ENCODE peak calls at places on chromosomes 2 and 18, in six cellular contexts. One of them, this sample, is unnamed.

GRCh38 chr2:62409442-62409841 is 96.6 kb downstream of the TMEM17 start:
- DNase-seq in colonic mucosa: no peak
- DNase-seq in stomach: no peak
- DNase-seq in cardiac muscle cell: no peak
- DNase-seq in neural progenitor cell: no peak
- DNase-seq in keratinocyte: no peak
- DNase-seq in this sample: no peak

GRCh38 chr2:26846334-26846863 is 1.5 kb upstream of the DPYSL5 start:
- DNase-seq in cardiac muscle cell: peak; percentile 91
- DNase-seq in colonic mucosa: peak; percentile 48
- DNase-seq in stomach: peak; percentile 67
- DNase-seq in neural progenitor cell: peak; percentile 95
- DNase-seq in keratinocyte: no peak
- DNase-seq in this sample: peak; percentile 62

GRCh38 chr2:43484323-43484930 is 111.4 kb downstream of the THADA start:
- DNase-seq in colonic mucosa: no peak
- DNase-seq in cardiac muscle cell: peak; percentile 81
- DNase-seq in keratinocyte: no peak
- DNase-seq in neural progenitor cell: peak; percentile 82
- DNase-seq in stomach: no peak
- DNase-seq in this sample: no peak

GRCh38 chr2:70901235-70902066 is 34.2 kb upstream of the ATP6V1B1 start:
- DNase-seq in keratinocyte: no peak
- DNase-seq in colonic mucosa: no peak
- DNase-seq in stomach: no peak
- DNase-seq in neural progenitor cell: peak; percentile 76
- DNase-seq in cardiac muscle cell: no peak
- DNase-seq in this sample: no peak

GRCh38 chr18:21450913-21451312 is 149.6 kb downstream of the ESCO1 start:
- DNase-seq in neural progenitor cell: no peak
- DNase-seq in stomach: no peak
- DNase-seq in cardiac muscle cell: no peak
- DNase-seq in keratinocyte: no peak
- DNase-seq in colonic mucosa: no peak
- DNase-seq in this sample: no peak

GRCh38 chr18:72867721-72868665 is at the start of gene NETO1:
- DNase-seq in cardiac muscle cell: peak; percentile 54
- DNase-seq in keratinocyte: no peak
- DNase-seq in stomach: no peak
- DNase-seq in colonic mucosa: no peak
- DNase-seq in neural progenitor cell: peak; percentile 69
- DNase-seq in this sample: no peak

GRCh38 chr18:3463052-3463451 is 13.1 kb downstream of the TGIF1 start:
- DNase-seq in keratinocyte: no peak
- DNase-seq in colonic mucosa: no peak
- DNase-seq in neural progenitor cell: no peak
- DNase-seq in cardiac muscle cell: no peak
- DNase-seq in stomach: no peak
- DNase-seq in this sample: no peak

GRCh38 chr2:8714283-8714682 is 32.4 kb downstream of the ID2 start:
- DNase-seq in cardiac muscle cell: no peak
- DNase-seq in stomach: no peak
- DNase-seq in keratinocyte: no peak
- DNase-seq in colonic mucosa: no peak
- DNase-seq in neural progenitor cell: no peak
- DNase-seq in this sample: no peak

GRCh38 chr2:230738391-230738811 is 25.8 kb downstream of the CAB39 start:
- DNase-seq in neural progenitor cell: no peak
- DNase-seq in colonic mucosa: no peak
- DNase-seq in cardiac muscle cell: no peak
- DNase-seq in keratinocyte: no peak
- DNase-seq in stomach: no peak
- DNase-seq in this sample: no peak

GRCh38 chr2:16170675-16171424 is 230.5 kb downstream of the MYCN start:
- DNase-seq in stomach: no peak
- DNase-seq in colonic mucosa: no peak
- DNase-seq in neural progenitor cell: no peak
- DNase-seq in cardiac muscle cell: no peak
- DNase-seq in keratinocyte: no peak
- DNase-seq in this sample: no peak

GRCh38 chr2:133766164-133766832 is 198.0 kb upstream of the NCKAP5 start:
- DNase-seq in stomach: no peak
- DNase-seq in neural progenitor cell: no peak
- DNase-seq in colonic mucosa: no peak
- DNase-seq in keratinocyte: no peak
- DNase-seq in cardiac muscle cell: no peak
- DNase-seq in this sample: no peak

GRCh38 chr2:168814939-168815907 is 12.8 kb downstream of the NOSTRIN start:
- DNase-seq in cardiac muscle cell: peak; percentile 33
- DNase-seq in stomach: no peak
- DNase-seq in keratinocyte: no peak
- DNase-seq in colonic mucosa: no peak
- DNase-seq in neural progenitor cell: peak; percentile 20
- DNase-seq in this sample: no peak

GRCh38 chr2:67752964-67753363 is 309.8 kb downstream of the C1D start:
- DNase-seq in stomach: no peak
- DNase-seq in cardiac muscle cell: no peak
- DNase-seq in keratinocyte: peak; percentile 44
- DNase-seq in neural progenitor cell: no peak
- DNase-seq in colonic mucosa: no peak
- DNase-seq in this sample: no peak

GRCh38 chr18:75683426-75683825 is 255.9 kb upstream of the SMIM21 start:
- DNase-seq in colonic mucosa: no peak
- DNase-seq in stomach: no peak
- DNase-seq in cardiac muscle cell: no peak
- DNase-seq in keratinocyte: no peak
- DNase-seq in neural progenitor cell: no peak
- DNase-seq in this sample: no peak

GRCh38 chr2:234048049-234048448 is 2.5 kb upstream of the SPP2 start:
- DNase-seq in keratinocyte: no peak
- DNase-seq in stomach: no peak
- DNase-seq in colonic mucosa: no peak
- DNase-seq in neural progenitor cell: no peak
- DNase-seq in cardiac muscle cell: no peak
- DNase-seq in this sample: no peak

GRCh38 chr2:200625317-200625716 is 39.5 kb downstream of the AOX1 start:
- DNase-seq in cardiac muscle cell: no peak
- DNase-seq in neural progenitor cell: peak; percentile 51
- DNase-seq in colonic mucosa: no peak
- DNase-seq in keratinocyte: no peak
- DNase-seq in stomach: no peak
- DNase-seq in this sample: no peak

GRCh38 chr2:98736464-98736889 is 5.5 kb upstream of the MGAT4A start:
- DNase-seq in keratinocyte: no peak
- DNase-seq in colonic mucosa: no peak
- DNase-seq in stomach: no peak
- DNase-seq in neural progenitor cell: no peak
- DNase-seq in cardiac muscle cell: no peak
- DNase-seq in this sample: no peak

GRCh38 chr2:66428986-66429612 is 5.8 kb upstream of the MEIS1 start:
- DNase-seq in stomach: no peak
- DNase-seq in keratinocyte: no peak
- DNase-seq in neural progenitor cell: peak; percentile 85
- DNase-seq in cardiac muscle cell: peak; percentile 80
- DNase-seq in colonic mucosa: no peak
- DNase-seq in this sample: no peak

GRCh38 chr2:9174771-9175441 is 31.7 kb upstream of the ASAP2 start:
- DNase-seq in stomach: no peak
- DNase-seq in cardiac muscle cell: peak; percentile 54
- DNase-seq in keratinocyte: no peak
- DNase-seq in neural progenitor cell: no peak
- DNase-seq in colonic mucosa: no peak
- DNase-seq in this sample: no peak

GRCh38 chr18:77132369-77133050 is at the start of gene MBP:
- DNase-seq in colonic mucosa: peak; percentile 90
- DNase-seq in stomach: peak; percentile 93
- DNase-seq in neural progenitor cell: peak; percentile 73
- DNase-seq in keratinocyte: no peak
- DNase-seq in cardiac muscle cell: peak; percentile 53
- DNase-seq in this sample: peak; percentile 93

GRCh38 chr2:234304945-234305344 is 191.9 kb downstream of the ARL4C start:
- DNase-seq in neural progenitor cell: peak; percentile 85
- DNase-seq in keratinocyte: no peak
- DNase-seq in stomach: no peak
- DNase-seq in colonic mucosa: no peak
- DNase-seq in cardiac muscle cell: peak; percentile 13
- DNase-seq in this sample: no peak

GRCh38 chr2:222813177-222813843 is 47.5 kb upstream of the ACSL3 start:
- DNase-seq in neural progenitor cell: no peak
- DNase-seq in keratinocyte: no peak
- DNase-seq in stomach: no peak
- DNase-seq in cardiac muscle cell: no peak
- DNase-seq in colonic mucosa: no peak
- DNase-seq in this sample: no peak

GRCh38 chr2:232204457-232204931 is 174.1 kb upstream of the ALPP start:
- DNase-seq in cardiac muscle cell: peak; percentile 85
- DNase-seq in stomach: peak; percentile 66
- DNase-seq in neural progenitor cell: peak; percentile 6
- DNase-seq in keratinocyte: no peak
- DNase-seq in colonic mucosa: no peak
- DNase-seq in this sample: no peak

GRCh38 chr2:43539991-43540860 is 55.6 kb downstream of the THADA start:
- DNase-seq in keratinocyte: no peak
- DNase-seq in neural progenitor cell: no peak
- DNase-seq in colonic mucosa: peak; percentile 38
- DNase-seq in stomach: peak; percentile 43
- DNase-seq in cardiac muscle cell: no peak
- DNase-seq in this sample: peak; percentile 53

GRCh38 chr2:165898381-165898780 is 55.2 kb downstream of the TTC21B start:
- DNase-seq in stomach: no peak
- DNase-seq in keratinocyte: peak; percentile 53
- DNase-seq in cardiac muscle cell: no peak
- DNase-seq in neural progenitor cell: no peak
- DNase-seq in colonic mucosa: no peak
- DNase-seq in this sample: no peak

GRCh38 chr2:120703330-120703994 is 32.2 kb upstream of the GLI2 start:
- DNase-seq in colonic mucosa: no peak
- DNase-seq in cardiac muscle cell: no peak
- DNase-seq in keratinocyte: no peak
- DNase-seq in neural progenitor cell: no peak
- DNase-seq in stomach: no peak
- DNase-seq in this sample: no peak

GRCh38 chr2:207409525-207409924 is 120.2 kb upstream of the CREB1 start:
- DNase-seq in cardiac muscle cell: peak; percentile 15
- DNase-seq in keratinocyte: no peak
- DNase-seq in neural progenitor cell: no peak
- DNase-seq in stomach: no peak
- DNase-seq in colonic mucosa: no peak
- DNase-seq in this sample: no peak

GRCh38 chr2:236748801-236749200 is 179.2 kb downstream of the ACKR3 start:
- DNase-seq in stomach: peak; percentile 58
- DNase-seq in neural progenitor cell: peak; percentile 26
- DNase-seq in keratinocyte: no peak
- DNase-seq in cardiac muscle cell: no peak
- DNase-seq in colonic mucosa: no peak
- DNase-seq in this sample: no peak

GRCh38 chr18:31294199-31294747 is 23.7 kb upstream of the DSG1 start:
- DNase-seq in cardiac muscle cell: no peak
- DNase-seq in stomach: no peak
- DNase-seq in neural progenitor cell: no peak
- DNase-seq in keratinocyte: peak; percentile 23
- DNase-seq in colonic mucosa: no peak
- DNase-seq in this sample: no peak

GRCh38 chr18:7572837-7573236 is 5.7 kb downstream of the PTPRM start:
- DNase-seq in neural progenitor cell: no peak
- DNase-seq in stomach: no peak
- DNase-seq in cardiac muscle cell: no peak
- DNase-seq in keratinocyte: no peak
- DNase-seq in colonic mucosa: no peak
- DNase-seq in this sample: no peak

GRCh38 chr18:38350141-38350540 is 784.5 kb upstream of the CELF4 start:
- DNase-seq in neural progenitor cell: no peak
- DNase-seq in keratinocyte: no peak
- DNase-seq in cardiac muscle cell: no peak
- DNase-seq in colonic mucosa: no peak
- DNase-seq in stomach: no peak
- DNase-seq in this sample: no peak
- TF ChIP-seq CTCF in neural progenitor cell: no peak
- TF ChIP-seq CTCF in keratinocyte: no peak
- TF ChIP-seq CTCF in cardiac muscle cell: no peak
- TF ChIP-seq CTCF in colonic mucosa: no peak
- TF ChIP-seq CTCF in stomach: no peak
- TF ChIP-seq CTCF in this sample: no peak

GRCh38 chr2:150478206-150478974 is 9.1 kb downstream of the RND3 start:
- DNase-seq in keratinocyte: peak; percentile 25
- DNase-seq in colonic mucosa: no peak
- DNase-seq in neural progenitor cell: peak; percentile 63
- DNase-seq in cardiac muscle cell: peak; percentile 33
- DNase-seq in stomach: no peak
- DNase-seq in this sample: peak; percentile 23
- H3K36me3 ChIP-seq in keratinocyte: peaks cover 37% of the 10 kb centered on the region
- H3K36me3 ChIP-seq in colonic mucosa: no peaks in the 10 kb centered on the region
- H3K36me3 ChIP-seq in neural progenitor cell: no peaks in the 10 kb centered on the region
- H3K36me3 ChIP-seq in cardiac muscle cell: no peaks in the 10 kb centered on the region
- H3K36me3 ChIP-seq in stomach: no peaks in the 10 kb centered on the region
- H3K36me3 ChIP-seq in this sample: no peaks in the 10 kb centered on the region

GRCh38 chr2:69538249-69538648 is 101.0 kb upstream of the NFU1 start:
- DNase-seq in keratinocyte: no peak
- DNase-seq in cardiac muscle cell: no peak
- DNase-seq in stomach: no peak
- DNase-seq in colonic mucosa: no peak
- DNase-seq in neural progenitor cell: no peak
- DNase-seq in this sample: no peak
- H3K9me3 ChIP-seq in keratinocyte: no peaks in the 10 kb centered on the region
- H3K9me3 ChIP-seq in cardiac muscle cell: no peaks in the 10 kb centered on the region
- H3K9me3 ChIP-seq in stomach: peaks cover 11% of the 10 kb centered on the region
- H3K9me3 ChIP-seq in colonic mucosa: no peaks in the 10 kb centered on the region
- H3K9me3 ChIP-seq in neural progenitor cell: no peaks in the 10 kb centered on the region
- H3K9me3 ChIP-seq in this sample: peaks cover 3% of the 10 kb centered on the region

DNA sequence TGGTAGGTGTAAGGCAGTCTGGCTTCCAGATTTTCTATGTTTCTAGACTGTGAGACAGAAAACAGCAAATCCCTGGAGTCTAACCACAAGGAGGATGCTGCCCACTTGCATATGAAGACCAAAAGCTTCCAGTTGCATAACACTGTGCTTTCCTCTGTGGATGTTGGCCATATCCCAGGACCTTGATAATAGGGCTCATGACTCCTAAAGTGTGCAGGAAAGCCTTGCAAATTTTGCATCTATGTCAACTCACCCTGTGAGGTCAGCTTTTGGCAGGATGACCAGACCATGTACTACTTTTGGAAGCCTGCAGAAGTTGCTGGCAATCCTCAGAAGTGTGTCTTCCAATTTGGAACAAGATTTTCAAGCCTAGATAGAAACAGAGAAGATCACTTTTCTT is 85.6 kb upstream of the RAB27B start:
- DNase-seq in stomach: peak; percentile 40
- DNase-seq in neural progenitor cell: no peak
- DNase-seq in keratinocyte: no peak
- DNase-seq in cardiac muscle cell: no peak
- DNase-seq in colonic mucosa: peak; percentile 41
- DNase-seq in this sample: peak; percentile 51
- TF ChIP-seq CTCF in stomach: no peak
- TF ChIP-seq CTCF in neural progenitor cell: no peak
- TF ChIP-seq CTCF in keratinocyte: no peak
- TF ChIP-seq CTCF in cardiac muscle cell: peak; percentile 9
- TF ChIP-seq CTCF in colonic mucosa: no peak
- TF ChIP-seq CTCF in this sample: no peak

DNA sequence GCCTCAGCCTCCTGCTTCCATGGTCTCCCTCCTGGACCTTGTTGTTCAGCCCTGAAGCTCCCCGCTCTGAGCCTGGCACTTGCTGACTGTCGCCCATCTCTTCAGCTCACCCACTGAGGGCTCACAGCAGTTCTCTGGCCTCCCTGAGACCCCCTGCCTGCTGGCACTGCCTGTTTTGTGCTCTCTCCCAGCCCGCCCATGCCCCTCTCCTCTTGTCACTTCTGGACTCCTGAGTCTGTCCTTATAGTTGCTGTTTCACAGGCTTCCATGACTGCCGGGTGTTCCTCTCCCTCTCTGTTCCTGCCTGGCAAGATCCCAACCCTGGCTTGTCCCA is 110.5 kb downstream of the CEP192 start:
- DNase-seq in cardiac muscle cell: no peak
- DNase-seq in stomach: no peak
- DNase-seq in colonic mucosa: no peak
- DNase-seq in neural progenitor cell: no peak
- DNase-seq in keratinocyte: no peak
- DNase-seq in this sample: no peak
- H3K36me3 ChIP-seq in cardiac muscle cell: peaks cover 39% of the 10 kb centered on the region
- H3K36me3 ChIP-seq in stomach: peaks cover 54% of the 10 kb centered on the region
- H3K36me3 ChIP-seq in colonic mucosa: no peaks in the 10 kb centered on the region
- H3K36me3 ChIP-seq in neural progenitor cell: peaks cover 28% of the 10 kb centered on the region
- H3K36me3 ChIP-seq in keratinocyte: peaks cover 10% of the 10 kb centered on the region
- H3K36me3 ChIP-seq in this sample: no peaks in the 10 kb centered on the region